ENCODE peak calls at places on chromosomes 16 and 17, in four cellular contexts. R is A549, P is prostate gland, A is ovary. X is an unnamed sample.

GRCh38 chr16:89493776-89494175 is 3.4 kb upstream of the ANKRD11 start:
- DNase-seq in R (no peak), P (no peak), A (no peak), X (no peak)

GRCh38 chr16:70470927-70471341 is 16.5 kb downstream of the FCSK start:
- DNase-seq in A (no peak), R (peak), P (no peak), X (no peak)

GRCh38 chr16:84072014-84072413 is 29.4 kb upstream of the SLC38A8 start:
- DNase-seq in A (no peak), P (no peak), R (no peak), X (no peak)

GRCh38 chr16:15398618-15399316 is 3.2 kb downstream of the MPV17L start:
- DNase-seq in P (no peak), A (no peak), R (no peak), X (peak)

GRCh38 chr17:1010086-1010450 is 13.1 kb downstream of the TIMM22 start:
- DNase-seq in P (no peak), R (no peak), A (no peak), X (no peak)

GRCh38 chr16:50625374-50625773 is 55.7 kb downstream of the SNX20 start:
- DNase-seq in R (no peak), A (no peak), P (no peak), X (no peak)

GRCh38 chr17:62913971-62914370 is 52.1 kb upstream of the TANC2 start:
- DNase-seq in A (no peak), P (no peak), R (no peak), X (no peak)

GRCh38 chr17:57154896-57155295 is 69.8 kb downstream of the AKAP1 start:
- DNase-seq in R (no peak), A (no peak), P (no peak), X (no peak)

GRCh38 chr17:352421-353212 is at the start of gene RPH3AL:
- DNase-seq in R (peak), A (peak), P (peak), X (peak)

GRCh38 chr16:70437017-70437581 is 1.8 kb downstream of the ST3GAL2 start:
- DNase-seq in P (no peak), R (no peak), A (peak), X (no peak)

GRCh38 chr17:47686661-47687327 is 7.2 kb upstream of the TBKBP1 start:
- DNase-seq in R (no peak), A (no peak), P (no peak), X (no peak)

GRCh38 chr17:33811984-33812383 is 443.1 kb upstream of the CCL2 start:
- DNase-seq in A (no peak), P (no peak), R (no peak), X (no peak)

GRCh38 chr17:3213587-3213986 is 6.1 kb downstream of the OR1A1 start:
- DNase-seq in A (no peak), R (no peak), P (no peak), X (no peak)

GRCh38 chr16:78743556-78743955 is 644.1 kb downstream of the WWOX start:
- DNase-seq in R (no peak), A (no peak), P (no peak), X (no peak)

GRCh38 chr17:8857919-8858318 is 9.6 kb downstream of the PIK3R6 start:
- DNase-seq in R (no peak), A (no peak), P (no peak), X (no peak)

GRCh38 chr17:13996758-13997157 is 72.5 kb upstream of the COX10 start:
- DNase-seq in P (no peak), A (no peak), R (no peak), X (no peak)

GRCh38 chr16:50680907-50681885 is at the start of gene SNX20:
- DNase-seq in P (no peak), R (no peak), A (no peak), X (no peak)

GRCh38 chr16:83762141-83763024 is 45.4 kb upstream of the HSBP1 start:
- DNase-seq in A (no peak), R (no peak), P (no peak), X (no peak)

GRCh38 chr16:59510008-59510424 is 775.9 kb upstream of the GOT2 start:
- DNase-seq in R (peak), A (no peak), P (no peak), X (no peak)

GRCh38 chr17:59506907-59507726 is 58.3 kb upstream of the DHX40 start:
- DNase-seq in A (no peak), P (no peak), R (no peak), X (peak)

GRCh38 chr17:75032896-75033294 is 13.9 kb downstream of the ATP5PD start:
- DNase-seq in R (peak), A (peak), P (no peak), X (no peak)

GRCh38 chr16:1771072-1771863 is at the start of gene NME3:
- DNase-seq in R (peak), A (peak), P (peak), X (peak)

GRCh38 chr17:57499648-57500049 is 243.3 kb downstream of the MSI2 start:
- DNase-seq in R (peak), P (no peak), A (no peak), X (no peak)

GRCh38 chr17:68399638-68400403 is 57.5 kb downstream of the WIPI1 start:
- DNase-seq in R (no peak), A (peak), P (no peak), X (no peak)

GRCh38 chr17:75396781-75397180 is 8.7 kb downstream of the GRB2 start:
- DNase-seq in R (no peak), A (no peak), P (no peak), X (no peak)

GRCh38 chr17:50139950-50140885 is 10.3 kb upstream of the SAMD14 start:
- DNase-seq in R (peak), P (peak), A (peak), X (peak)

GRCh38 chr17:78360371-78361226 is 722 bp upstream of the SOCS3 start:
- DNase-seq in A (peak), P (peak), R (peak), X (peak)

GRCh38 chr17:68906638-68907037 is 48.6 kb downstream of the ABCA8 start:
- DNase-seq in A (no peak), P (no peak), R (no peak), X (no peak)

GRCh38 chr16:72840591-72841381 is 207.1 kb downstream of the ZFHX3 start:
- DNase-seq in A (no peak), R (no peak), P (no peak), X (no peak)

GRCh38 chr16:68972720-68973119 is 129.4 kb downstream of the TANGO6 start:
- DNase-seq in A (no peak), P (no peak), R (peak), X (no peak)

GRCh38 chr17:71176928-71177443 is 943.8 kb upstream of the SOX9 start:
- DNase-seq in A (no peak), P (no peak), R (no peak), X (no peak)

GRCh38 chr17:2289878-2290478 is 13.6 kb downstream of the SMG6 start:
- DNase-seq in R (no peak), P (no peak), A (no peak), X (no peak)

DNA sequence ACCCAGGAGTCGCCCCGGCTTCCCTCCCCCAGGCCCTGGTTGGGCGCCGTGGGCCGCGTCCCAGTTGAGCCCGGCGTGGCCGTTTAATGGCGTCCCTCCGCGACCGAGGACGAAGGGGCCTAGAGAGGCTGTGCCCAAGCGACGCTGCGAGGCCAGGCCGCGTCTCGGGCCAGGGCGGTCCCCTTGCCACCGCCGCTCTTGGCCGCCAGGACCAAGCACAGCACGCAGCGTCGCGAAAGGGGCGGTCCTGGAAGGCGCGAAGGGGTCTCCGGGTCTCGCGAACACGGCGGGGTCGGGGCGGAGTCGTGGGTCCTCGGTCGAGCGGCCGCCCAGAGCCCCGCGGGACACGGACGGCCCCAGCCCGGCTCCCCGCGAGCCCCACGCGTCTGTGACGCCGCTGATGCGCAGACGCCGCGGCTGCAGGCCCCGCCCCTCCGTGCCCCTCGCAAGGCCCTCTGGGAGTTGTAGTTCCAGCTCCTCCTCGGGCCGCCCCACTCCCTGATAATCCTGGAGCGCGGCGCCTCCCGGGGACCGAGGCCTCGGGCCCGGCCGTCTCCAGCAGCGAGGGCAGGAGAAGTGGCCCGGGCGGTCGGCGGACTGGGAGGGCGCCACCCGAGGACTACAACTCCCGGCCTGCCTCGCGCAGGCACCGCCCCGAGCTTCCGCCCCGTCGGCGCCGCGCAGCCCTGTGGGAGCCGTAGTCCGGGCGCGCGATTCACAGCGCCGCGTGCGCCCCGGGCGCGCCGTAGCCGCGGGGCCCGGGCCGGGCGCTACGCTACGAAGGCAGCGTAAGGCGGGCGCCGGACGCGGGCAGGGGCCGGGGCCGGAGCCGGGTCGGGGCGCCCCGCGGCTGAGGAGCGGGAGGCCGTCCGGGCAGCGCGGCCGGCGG is at the start of gene CAPN15:
- DNase-seq in A (peak), R (peak), P (peak), X (peak)
- TF ChIP-seq POLR2A in A (peak), R (peak), P (peak), X (no peak)

GRCh38 chr17:6573982-6574688 is 17.8 kb upstream of the PITPNM3 start:
- DNase-seq in R (no peak), P (no peak), A (no peak), X (peak)

GRCh38 chr17:6572997-6573396 is 16.6 kb upstream of the PITPNM3 start:
- DNase-seq in R (no peak), A (no peak), P (no peak), X (no peak)

GRCh38 chr17:6575596-6575988 is 19.2 kb upstream of the PITPNM3 start:
- DNase-seq in A (no peak), P (no peak), R (no peak), X (no peak)

GRCh38 chr17:6576038-6576437 is 19.7 kb upstream of the PITPNM3 start:
- DNase-seq in A (no peak), R (no peak), P (no peak), X (peak)

DNA sequence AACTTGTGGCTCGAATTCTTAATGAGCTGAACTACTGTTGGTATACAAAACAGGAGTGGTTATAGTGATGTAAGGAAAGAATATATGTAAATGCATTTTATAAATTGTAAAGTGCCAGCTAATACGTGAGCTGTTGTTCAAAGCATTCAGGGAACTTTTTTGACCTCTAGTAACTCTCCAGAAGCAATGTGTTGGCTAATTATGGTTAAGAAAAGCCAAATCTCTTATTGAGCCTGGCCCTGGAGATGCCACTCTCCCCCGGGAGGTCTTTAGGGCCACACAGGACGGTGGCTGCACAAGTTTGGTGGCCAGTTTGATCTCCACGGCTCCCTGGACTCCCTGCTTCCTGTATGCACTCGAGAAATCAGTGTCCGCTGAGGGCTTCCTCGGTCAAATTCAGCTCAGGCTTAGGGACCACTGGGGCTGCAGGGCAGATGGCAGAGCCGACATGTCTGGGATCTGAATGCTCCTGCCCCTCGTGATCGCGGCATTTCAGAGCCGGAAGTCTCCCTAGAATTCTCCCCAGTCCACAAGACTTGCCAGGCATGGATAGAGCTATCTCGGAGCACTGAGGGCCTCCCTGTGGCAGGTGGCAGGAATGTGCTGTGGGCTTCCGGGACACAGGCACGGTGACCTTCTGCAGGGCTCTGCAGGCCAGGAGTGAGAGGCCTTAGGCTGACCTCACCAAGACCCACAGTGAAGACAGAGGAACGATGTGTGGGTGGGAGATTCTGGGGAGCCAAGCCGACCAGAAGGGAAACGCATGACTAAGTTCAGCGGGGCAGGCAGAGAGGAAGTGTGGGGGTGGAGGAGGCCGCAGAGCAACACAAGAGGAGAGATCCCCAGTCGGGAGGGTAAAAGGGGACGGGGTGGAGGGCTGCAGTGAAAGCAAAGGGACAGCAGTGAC is 18.6 kb upstream of the PITPNM3 start:
- DNase-seq in P (no peak), R (no peak), A (peak), X (no peak)
- TF ChIP-seq CTCF in P (no peak), R (no peak), A (no peak), X (no peak)

GRCh38 chr17:79796570-79797491 is at the start of gene CBX8:
- DNase-seq in R (peak), A (peak), P (peak), X (peak)

GRCh38 chr17:79792984-79793923 is 3.6 kb downstream of the CBX8 start:
- DNase-seq in A (peak), P (no peak), R (peak), X (no peak)

GRCh38 chr17:79795795-79796569 is 895 bp downstream of the CBX8 start:
- DNase-seq in R (no peak), P (no peak), A (peak), X (no peak)

GRCh38 chr17:79793924-79794304 is 3.0 kb downstream of the CBX8 start:
- DNase-seq in P (no peak), A (peak), R (peak), X (no peak)

DNA sequence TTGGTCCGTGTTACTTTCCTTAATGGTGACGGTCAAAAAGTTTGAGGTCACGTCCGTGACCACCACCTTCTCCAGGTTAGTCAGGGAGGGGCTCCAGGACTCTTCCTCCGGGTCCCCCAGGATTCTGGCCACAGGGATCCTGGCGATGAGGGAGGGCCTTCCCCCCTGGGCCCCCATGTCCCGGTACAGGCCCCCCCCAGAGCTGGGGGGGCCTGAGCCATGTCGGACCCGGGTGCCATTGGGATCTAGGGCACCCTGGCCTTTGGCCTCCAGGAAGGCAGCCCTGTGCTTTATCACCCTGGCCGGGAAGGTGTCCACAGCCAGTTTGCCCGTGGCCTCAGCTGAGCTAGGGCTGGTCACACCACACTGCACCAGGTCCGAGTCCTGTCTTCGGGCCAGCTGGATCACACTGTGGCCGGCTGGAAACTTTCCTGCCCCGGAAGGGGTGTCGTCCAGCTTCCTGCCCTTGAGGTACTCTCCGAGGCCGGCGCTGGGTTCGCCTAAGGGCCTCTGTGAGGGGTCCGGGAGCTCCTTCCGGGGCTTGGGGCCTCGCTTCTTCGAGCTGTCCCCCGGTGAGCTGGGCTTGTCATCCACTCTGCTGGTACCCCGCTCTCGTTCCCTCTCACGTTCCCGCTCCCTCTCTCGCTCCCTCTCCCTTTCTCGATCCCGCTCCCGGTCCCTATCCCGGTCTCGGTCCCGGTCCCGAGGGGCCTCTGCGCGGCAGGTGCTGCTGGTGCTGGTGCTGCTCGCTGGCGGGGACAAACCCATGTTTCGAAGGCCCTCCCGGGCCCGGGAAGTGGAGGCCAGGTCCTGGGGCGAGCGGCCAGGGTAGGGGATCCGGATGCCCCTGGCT is 2.0 kb downstream of the CBX8 start:
- DNase-seq in R (no peak), A (peak), P (no peak), X (no peak)
- H3K4me3 ChIP-seq in R (no peak), A (no peak), P (no peak), X (no peak)

DNA sequence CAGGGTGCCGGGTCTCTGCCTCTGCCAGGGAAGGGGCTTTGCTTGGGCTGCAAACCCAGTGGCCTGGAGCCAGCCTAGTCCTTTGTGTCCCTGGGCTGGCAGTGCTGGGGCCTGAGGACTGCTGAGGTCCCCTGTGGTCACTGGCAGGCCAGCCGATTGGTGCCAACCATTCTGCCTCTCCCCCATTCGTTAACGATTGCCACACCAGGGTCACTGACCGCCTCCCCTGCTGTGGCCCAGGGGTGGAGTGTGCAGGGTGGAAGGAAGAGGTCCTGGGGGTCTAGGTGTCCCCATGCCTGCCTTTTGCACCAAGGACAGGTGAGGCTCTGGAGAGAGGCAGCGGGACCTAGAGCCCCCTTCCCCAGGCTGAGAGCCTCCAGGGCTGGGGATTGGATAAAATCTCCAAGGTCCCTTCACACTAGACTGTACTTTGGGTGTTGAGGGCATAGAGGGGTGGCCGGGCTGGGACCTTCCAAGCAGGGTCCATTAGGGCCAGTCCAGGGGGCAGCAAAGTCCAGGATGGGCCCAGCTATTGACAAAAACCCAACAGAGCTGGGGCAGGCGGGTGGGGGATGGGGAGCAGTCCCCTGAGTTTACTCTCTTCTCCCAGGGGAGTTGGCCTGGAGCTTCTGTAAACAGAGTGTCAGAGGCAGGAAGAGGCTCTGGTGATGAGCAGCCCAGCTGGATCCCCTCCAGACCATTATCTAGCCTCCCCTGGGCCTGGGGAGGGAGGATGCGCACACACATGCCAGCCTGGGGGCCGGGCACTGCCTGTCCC is 1.1 kb downstream of the VASN start:
- DNase-seq in R (peak), P (no peak), A (peak), X (no peak)
- TF ChIP-seq POLR2A in R (no peak), P (no peak), A (no peak), X (no peak)

DNA sequence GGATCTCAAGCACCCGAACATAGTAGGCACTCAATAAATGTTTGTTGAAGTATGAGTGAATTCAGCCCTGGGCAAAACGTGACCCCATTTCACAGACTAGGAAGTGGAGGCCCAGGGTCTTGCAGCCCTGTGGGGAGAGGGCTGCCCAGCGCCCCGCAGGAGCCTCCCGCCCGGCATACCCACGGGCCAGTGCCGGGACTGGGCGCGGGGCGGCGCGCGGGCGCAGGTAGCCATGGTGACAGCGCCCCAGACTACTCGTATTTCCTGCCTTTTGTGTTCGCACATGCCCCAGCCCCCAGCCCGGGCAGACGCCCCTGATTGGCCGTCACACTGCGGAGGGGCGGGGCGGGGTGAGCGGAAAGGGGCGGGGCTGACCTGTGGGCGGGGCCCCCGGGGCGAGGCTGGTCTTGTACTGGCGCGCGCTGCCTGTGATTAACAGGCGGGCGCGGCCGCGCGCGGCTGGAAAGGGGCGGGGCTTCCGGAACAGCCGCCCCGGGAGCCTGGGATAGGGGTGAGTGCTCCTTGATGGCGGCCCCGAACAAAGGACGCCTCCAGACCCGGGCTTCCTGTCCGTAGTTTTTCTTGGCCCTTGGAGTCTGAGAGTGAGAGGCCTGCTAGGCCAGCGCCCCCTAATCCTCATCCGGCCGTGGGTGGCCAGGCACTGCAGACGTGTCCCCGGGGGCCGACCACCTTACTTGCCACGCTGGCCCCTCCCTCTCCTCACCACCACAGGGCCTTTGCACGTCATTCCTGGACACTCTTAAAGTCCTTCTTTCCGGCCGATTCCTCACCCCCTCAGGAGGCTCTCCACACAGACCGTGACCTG is 71.0 kb downstream of the RAI1 start:
- DNase-seq in R (peak), P (peak), A (peak), X (peak)
- TF ChIP-seq CTCF in R (peak), P (no peak), A (no peak), X (no peak)